ENCODE peak calls at places on chromosomes 11 and 22, in six cellular contexts. Y, M, N, G, U and W are unnamed samples.

GRCh38 chr22:48844096-48844675 is 983.5 kb downstream of the BRD1 start:
- DNase-seq in Y (no peak), M (no peak), N (no peak), G (no peak), U (no peak), W (no peak)

GRCh38 chr11:114321621-114322257 is 25.5 kb downstream of the NNMT start:
- DNase-seq in Y (no peak), M (peak; percentile 94), N (no peak), G (peak; percentile 68), U (no peak), W (peak; percentile 92)

GRCh38 chr22:27504854-27505253 is 296.7 kb downstream of the MN1 start:
- DNase-seq in Y (no peak), M (no peak), N (no peak), G (no peak), U (no peak), W (no peak)

GRCh38 chr11:103420593-103420992 is 311.4 kb downstream of the DYNC2H1 start:
- DNase-seq in Y (no peak), M (peak; percentile 18), N (no peak), G (no peak), U (no peak), W (no peak)

GRCh38 chr11:2558402-2558801 is 113.6 kb downstream of the KCNQ1 start:
- DNase-seq in Y (no peak), M (no peak), N (no peak), G (peak; percentile 29), U (no peak), W (no peak)

GRCh38 chr11:95074806-95075563 is 8.3 kb downstream of the SRSF8 start:
- DNase-seq in Y (no peak), M (no peak), N (no peak), G (peak; percentile 61), U (no peak), W (no peak)

GRCh38 chr11:74570266-74571061 is 21.9 kb upstream of the POLD3 start:
- DNase-seq in Y (no peak), M (peak; percentile 73), N (peak; percentile 64), G (no peak), U (peak; percentile 83), W (peak; percentile 28)

GRCh38 chr22:31212783-31213626 is 907 bp downstream of the LIMK2 start:
- DNase-seq in Y (no peak), M (peak; percentile 14), N (no peak), G (no peak), U (no peak), W (no peak)

GRCh38 chr22:37739000-37739399 is 42.2 kb downstream of the TRIOBP start:
- DNase-seq in Y (no peak), M (peak; percentile 79), N (no peak), G (peak; percentile 68), U (no peak), W (no peak)

GRCh38 chr11:14290422-14290821 is 68.6 kb downstream of the RRAS2 start:
- DNase-seq in Y (no peak), M (no peak), N (peak; percentile 78), G (no peak), U (no peak), W (no peak)

GRCh38 chr11:133382217-133382746 is 150.0 kb downstream of the OPCML start:
- DNase-seq in Y (no peak), M (no peak), N (no peak), G (no peak), U (no peak), W (no peak)

GRCh38 chr22:49582171-49582570 is 245.5 kb downstream of the BRD1 start:
- DNase-seq in Y (no peak), M (no peak), N (peak; percentile 50), G (no peak), U (no peak), W (no peak)

GRCh38 chr22:46035742-46036557 is 59.0 kb upstream of the WNT7B start:
- DNase-seq in Y (peak; percentile 100), M (peak; percentile 100), N (peak; percentile 99), G (peak; percentile 100), U (peak; percentile 87), W (peak; percentile 93)

GRCh38 chr11:133515075-133515474 is 17.2 kb downstream of the OPCML start:
- DNase-seq in Y (no peak), M (no peak), N (no peak), G (no peak), U (no peak), W (no peak)

GRCh38 chr11:122755409-122755808 is 82.9 kb upstream of the CRTAM start:
- DNase-seq in Y (no peak), M (no peak), N (peak; percentile 86), G (no peak), U (no peak), W (no peak)

GRCh38 chr22:36405671-36406070 is 17.9 kb upstream of the MYH9 start:
- DNase-seq in Y (peak; percentile 24), M (peak; percentile 63), N (no peak), G (peak; percentile 55), U (no peak), W (no peak)

GRCh38 chr11:61102667-61103491 is 590 bp downstream of the CD5 start:
- DNase-seq in Y (no peak), M (no peak), N (no peak), G (peak; percentile 44), U (no peak), W (no peak)
- H3K4me3 ChIP-seq in Y (peak overlapping the region; percentile 87), M (no peak overlapping the region), N (no peak overlapping the region), G (no peak overlapping the region), U (no peak overlapping the region), W (no peak overlapping the region)

DNA sequence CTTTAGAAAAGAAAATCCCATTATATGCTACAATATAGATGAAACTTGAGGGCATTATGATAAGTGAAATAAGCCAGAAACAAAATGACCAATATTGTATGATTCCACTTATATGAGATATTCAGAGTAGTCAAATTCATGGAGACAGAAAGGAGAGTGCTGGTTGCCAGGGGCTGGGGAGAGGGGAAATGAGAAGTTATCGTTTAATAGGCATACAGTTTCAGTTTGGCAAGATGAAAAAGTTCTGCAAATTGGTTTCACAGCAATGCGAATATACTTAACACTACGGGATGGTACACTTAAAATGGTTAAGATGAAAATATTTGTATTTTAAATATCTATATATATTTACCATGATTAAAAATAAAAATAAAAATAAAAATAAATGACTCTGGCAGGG is 31.1 kb upstream of the RDX start:
- DNase-seq in Y (no peak), M (no peak), N (no peak), G (no peak), U (no peak), W (no peak)
- H3K4me3 ChIP-seq in Y (no peak overlapping the region), M (no peak overlapping the region), N (no peak overlapping the region), G (no peak overlapping the region), U (no peak overlapping the region), W (no peak overlapping the region)

DNA sequence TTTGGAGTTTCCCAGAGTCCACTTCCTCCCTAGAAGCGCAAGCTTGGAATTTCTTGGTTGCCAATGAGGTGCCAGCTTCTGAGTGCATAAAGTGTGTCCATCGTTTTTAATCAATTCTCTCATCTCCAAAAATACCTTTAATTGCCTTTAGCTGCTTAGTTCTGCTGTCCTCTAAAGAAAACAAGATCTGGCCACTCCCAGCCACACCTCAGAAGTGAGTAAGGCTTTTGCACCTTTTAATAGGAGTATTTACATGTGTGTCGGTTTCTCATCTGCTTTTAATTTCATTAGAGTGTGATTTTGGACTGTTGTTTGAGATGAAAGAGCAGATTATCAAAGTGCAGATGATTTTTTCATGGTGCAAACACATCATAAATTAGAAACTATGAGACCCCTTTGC is 20.1 kb downstream of the CD44 start:
- DNase-seq in Y (no peak), M (no peak), N (no peak), G (no peak), U (no peak), W (no peak)
- H3K4me3 ChIP-seq in Y (no peak overlapping the region), M (peak overlapping the region; percentile 31), N (no peak overlapping the region), G (no peak overlapping the region), U (no peak overlapping the region), W (no peak overlapping the region)

GRCh38 chr22:34847072-34847471 is 218.9 kb upstream of the ISX start:
- DNase-seq in Y (no peak), M (no peak), N (peak; percentile 27), G (no peak), U (no peak), W (no peak)

GRCh38 chr22:34850010-34850409 is 215.9 kb upstream of the ISX start:
- DNase-seq in Y (no peak), M (no peak), N (peak; percentile 68), G (no peak), U (no peak), W (no peak)

GRCh38 chr22:34855471-34855870 is 210.5 kb upstream of the ISX start:
- DNase-seq in Y (no peak), M (no peak), N (no peak), G (no peak), U (no peak), W (no peak)

GRCh38 chr22:34858026-34858425 is 207.9 kb upstream of the ISX start:
- DNase-seq in Y (no peak), M (no peak), N (no peak), G (no peak), U (no peak), W (no peak)

DNA sequence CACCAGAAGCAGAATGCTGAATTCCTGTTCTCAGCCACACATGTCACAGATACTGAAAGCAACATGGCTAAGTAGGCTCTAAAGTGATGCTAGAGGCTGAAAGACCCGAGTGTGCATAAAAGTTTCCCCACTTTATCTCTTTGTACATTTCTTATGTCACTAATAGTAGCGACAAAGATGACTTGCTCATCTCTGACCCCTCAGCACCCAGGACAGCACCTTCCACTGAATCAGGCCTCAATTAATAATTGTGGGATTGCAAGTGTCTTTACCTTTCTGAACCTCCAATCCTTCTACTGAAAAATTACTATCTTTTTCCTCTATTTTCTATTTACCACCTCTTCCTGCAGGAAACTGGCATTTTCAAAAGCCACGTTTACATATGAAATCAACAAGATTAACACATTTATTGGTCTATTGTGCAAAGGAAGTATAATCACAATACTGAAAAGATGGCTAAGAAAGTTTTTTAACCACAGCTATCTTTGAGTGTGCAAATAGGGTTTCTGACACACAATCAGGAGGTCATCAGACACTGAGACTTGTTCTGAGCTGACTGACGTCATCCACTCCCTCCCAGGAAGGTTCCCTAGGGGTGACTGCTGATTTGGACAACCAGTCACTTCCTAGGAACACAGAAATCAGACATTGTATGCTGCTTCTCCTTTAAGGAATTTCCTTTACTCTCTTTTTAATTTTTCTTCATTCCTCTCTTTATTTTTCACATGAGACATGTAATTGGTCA is 213.9 kb upstream of the ISX start:
- DNase-seq in Y (no peak), M (no peak), N (peak; percentile 36), G (no peak), U (no peak), W (no peak)
- H3K4me3 ChIP-seq in Y (no peak overlapping the region), M (no peak overlapping the region), N (no peak overlapping the region), G (no peak overlapping the region), U (no peak overlapping the region), W (no peak overlapping the region)

DNA sequence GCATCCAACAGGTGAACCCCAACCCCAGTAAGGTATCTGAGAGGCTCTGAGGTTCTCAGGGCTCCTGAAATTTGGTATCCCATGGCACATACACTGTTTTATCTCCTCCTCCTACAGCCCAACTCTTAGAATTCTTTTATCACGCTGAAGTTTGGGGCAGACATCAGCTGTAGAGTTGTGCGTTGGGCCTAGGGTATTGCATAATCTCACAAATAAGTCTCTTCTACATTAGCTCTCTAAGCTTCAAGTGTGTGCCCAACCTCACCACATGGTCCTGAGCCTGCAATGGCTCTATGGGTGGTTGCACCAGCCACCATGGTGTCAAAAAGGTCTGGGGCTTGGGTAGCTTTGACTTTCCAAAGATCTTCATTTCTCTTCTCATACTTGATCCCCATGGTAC is 603.0 kb downstream of the BUD13 start:
- DNase-seq in Y (no peak), M (no peak), N (no peak), G (no peak), U (no peak), W (no peak)
- H3K4me3 ChIP-seq in Y (no peak overlapping the region), M (no peak overlapping the region), N (no peak overlapping the region), G (no peak overlapping the region), U (no peak overlapping the region), W (no peak overlapping the region)